ENCODE peak calls at places on chromosomes 6 and 20, in four cellular contexts. R is GM12878, N is HepG2, C is H1. F is an unnamed sample. For H3K9me3, the result is how much of the 10 kb centered on the place peaks cover.

GRCh38 chr20:43507150-43508080 is at the start of gene L3MBTL1:
- DNase-seq in N (peak), C (no peak), R (no peak), F (peak)

GRCh38 chr6:148021135-148021534 is 321.5 kb upstream of the SASH1 start:
- DNase-seq in N (no peak), R (no peak), C (no peak), F (no peak)

GRCh38 chr20:36591854-36592641 is 13.5 kb upstream of the RAB5IF start:
- DNase-seq in R (no peak), C (no peak), N (peak), F (no peak)

GRCh38 chr6:2967936-2968335 is 3.4 kb downstream of the SERPINB6 start:
- DNase-seq in C (no peak), R (no peak), N (no peak), F (no peak)

GRCh38 chr6:57029213-57029612 is 17.3 kb upstream of the KIAA1586 start:
- DNase-seq in N (no peak), R (no peak), C (no peak), F (no peak)

GRCh38 chr6:5036309-5036708 is 32.5 kb upstream of the RPP40 start:
- DNase-seq in N (peak), C (no peak), R (no peak), F (peak)

GRCh38 chr6:39221115-39221514 is 8.2 kb downstream of the KCNK5 start:
- DNase-seq in R (no peak), N (no peak), C (no peak), F (no peak)

GRCh38 chr6:135853986-135854385 is 2.5 kb downstream of the PDE7B start:
- DNase-seq in R (no peak), C (no peak), N (no peak), F (no peak)

GRCh38 chr6:95286874-95287273 is 290.5 kb upstream of the MANEA start:
- DNase-seq in N (no peak), R (no peak), C (no peak), F (no peak)

GRCh38 chr20:61391812-61392520 is 139.9 kb downstream of the CDH4 start:
- DNase-seq in C (no peak), N (no peak), R (no peak), F (no peak)

GRCh38 chr20:61387961-61388360 is 135.9 kb downstream of the CDH4 start:
- DNase-seq in R (no peak), N (no peak), C (no peak), F (no peak)

GRCh38 chr20:61389077-61389476 is 137.0 kb downstream of the CDH4 start:
- DNase-seq in C (no peak), N (no peak), R (no peak), F (no peak)

GRCh38 chr20:61394088-61394822 is 142.2 kb downstream of the CDH4 start:
- DNase-seq in N (no peak), R (no peak), C (no peak), F (no peak)

DNA sequence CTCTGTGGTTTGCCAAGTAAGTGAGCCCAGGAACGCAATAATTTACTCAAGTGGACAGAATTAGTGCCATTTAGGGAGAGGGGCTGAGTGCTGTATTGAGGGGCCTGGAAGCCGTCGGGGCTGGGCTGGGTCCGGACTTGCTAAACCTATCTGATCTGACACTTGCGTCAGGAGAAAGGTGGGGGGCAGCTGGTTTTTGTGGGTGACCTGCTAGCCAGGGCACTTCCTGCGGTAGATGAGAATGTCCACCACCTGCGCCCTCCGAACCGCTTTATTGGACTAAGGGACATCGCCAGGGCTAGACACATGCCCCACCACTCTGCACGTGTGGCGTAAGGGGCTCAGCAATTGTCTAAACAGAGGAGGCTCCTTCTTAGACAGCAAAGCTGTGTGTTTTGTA is 139.1 kb downstream of the CDH4 start:
- DNase-seq in R (no peak), N (no peak), C (no peak), F (no peak)
- H3K9me3 ChIP-seq in R (under half), N (under half), C (under half), F (under half)

GRCh38 chr6:54291146-54291545 is 17.1 kb upstream of the TINAG start:
- DNase-seq in C (no peak), R (peak), N (no peak), F (no peak)
- TF ChIP-seq SUZ12 in C (no peak), R (no peak), N (no peak), F (no peak)

DNA sequence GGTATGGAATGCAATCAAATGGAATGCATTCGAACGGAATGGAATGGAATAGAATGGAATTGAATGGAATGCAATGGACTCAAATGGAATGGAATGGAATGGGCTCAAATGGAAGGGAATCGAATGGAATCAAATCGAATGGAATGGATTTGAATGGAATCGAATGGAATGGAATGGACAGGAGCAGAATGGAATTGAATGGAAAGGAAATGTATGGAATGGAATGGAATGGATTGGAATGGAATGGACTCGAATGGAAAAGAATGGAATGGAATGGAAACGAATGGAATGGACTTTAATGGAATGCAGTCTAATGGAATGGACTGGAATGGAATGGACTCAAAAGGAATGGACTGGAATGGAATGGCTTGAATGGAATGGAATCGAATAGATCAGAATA is 18.3 kb upstream of the DEFB115 start:
- DNase-seq in N (no peak), R (no peak), C (no peak), F (no peak)
- H3K9me3 ChIP-seq in N (half or more), R (under half), C (under half), F (half or more)

DNA sequence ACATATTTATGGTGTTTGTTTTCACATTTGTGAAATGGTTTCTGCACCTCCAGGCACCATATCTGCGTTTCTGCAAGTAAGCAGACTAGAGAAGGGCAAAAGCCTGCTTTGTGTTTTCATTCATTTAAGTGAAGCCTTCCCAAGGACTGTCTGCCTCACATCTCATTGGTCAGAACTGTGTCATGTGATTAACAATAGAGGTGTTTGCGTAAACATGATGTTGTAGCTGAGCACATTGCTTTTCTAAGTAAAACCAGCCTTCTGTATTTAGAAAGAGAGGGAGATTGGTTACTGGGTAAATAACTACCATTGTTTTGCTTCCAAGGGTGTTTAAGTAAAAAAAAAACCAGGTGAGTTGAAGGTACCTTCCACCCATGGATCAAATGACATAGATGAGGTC is 39.7 kb downstream of the SH3BGRL2 start:
- DNase-seq in N (no peak), C (no peak), R (no peak), F (no peak)
- TF ChIP-seq SUZ12 in N (no peak), C (no peak), R (no peak), F (no peak)

GRCh38 chr6:166021429-166021828 is 146.2 kb downstream of the TBXT start:
- DNase-seq in N (no peak), R (no peak), C (no peak), F (no peak)

GRCh38 chr6:166019214-166019613 is 148.4 kb downstream of the TBXT start:
- DNase-seq in C (no peak), R (no peak), N (no peak), F (no peak)

GRCh38 chr6:166017032-166017635 is 150.5 kb downstream of the TBXT start:
- DNase-seq in C (no peak), N (no peak), R (no peak), F (no peak)
- H3K9me3 ChIP-seq in C (under half), N (under half), R (under half), F (under half)

DNA sequence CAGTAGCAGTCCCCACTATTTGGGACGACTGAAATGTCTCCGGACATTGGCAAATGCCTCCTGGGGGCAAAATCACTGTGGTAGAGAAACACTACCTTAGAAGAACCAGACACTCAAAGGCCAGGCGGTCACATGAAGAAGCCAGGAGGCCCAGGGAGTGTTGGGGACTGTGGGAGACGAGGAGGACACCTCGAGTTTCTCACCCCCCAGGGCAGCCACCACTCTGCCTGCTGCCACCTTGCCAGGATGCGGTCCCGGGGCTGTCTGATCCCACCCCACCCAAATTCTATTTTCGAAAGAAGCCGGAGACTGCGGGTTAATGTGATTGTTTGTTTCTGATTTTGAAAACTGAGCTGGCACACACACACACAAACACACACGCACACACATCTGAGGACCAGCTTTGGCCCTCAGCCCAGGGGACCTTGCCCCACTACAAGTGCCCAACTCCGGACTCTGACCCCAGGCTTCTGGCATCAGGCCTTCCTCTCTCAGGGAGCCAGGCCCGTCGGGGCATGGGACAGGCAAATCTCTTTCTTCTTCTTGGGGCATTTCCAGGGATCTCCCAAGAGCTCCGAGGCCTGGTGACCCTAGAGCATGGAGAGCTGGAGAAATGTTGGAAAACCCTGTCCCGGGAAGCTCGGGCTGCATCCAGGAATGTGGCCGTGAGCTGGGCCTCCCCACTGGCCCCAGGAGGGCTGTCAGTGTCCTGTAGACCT is 187.5 kb upstream of the PMEPA1 start:
- DNase-seq in R (no peak), N (no peak), C (no peak), F (no peak)
- TF ChIP-seq SUZ12 in R (no peak), N (no peak), C (no peak), F (no peak)

GRCh38 chr6:109356237-109356636 is 26.0 kb downstream of the CD164 start:
- DNase-seq in R (no peak), C (no peak), N (no peak), F (no peak)
- H3K9me3 ChIP-seq in R (under half), C (under half), N (under half), F (under half)

GRCh38 chr6:168390746-168391400 is 50.1 kb upstream of the SMOC2 start:
- DNase-seq in C (no peak), R (no peak), N (no peak), F (no peak)

GRCh38 chr6:168387426-168387825 is 53.6 kb upstream of the SMOC2 start:
- DNase-seq in C (no peak), N (no peak), R (no peak), F (no peak)

GRCh38 chr6:168387911-168388310 is 53.1 kb upstream of the SMOC2 start:
- DNase-seq in R (no peak), C (no peak), N (no peak), F (no peak)

GRCh38 chr6:168386973-168387372 is 54.0 kb upstream of the SMOC2 start:
- DNase-seq in N (no peak), R (no peak), C (no peak), F (no peak)

GRCh38 chr6:168388641-168389633 is 52.0 kb upstream of the SMOC2 start:
- DNase-seq in R (no peak), C (no peak), N (peak), F (no peak)
- TF ChIP-seq SUZ12 in R (no peak), C (no peak), N (no peak), F (no peak)

F was measured in NT2/D1.